ENCODE peak calls at places on chromosome 21, in four cellular contexts. C is lower lobe of right lung, E is choroid plexus epithelial cell, R is spleen. V is an unnamed sample.

GRCh38 chr21:31220567-31220966 is 123.5 kb downstream of the TIAM1 start:
- DNase-seq in C (no peak), E (no peak), R (no peak), V (peak)

GRCh38 chr21:33651965-33652680 is 9.8 kb downstream of the ITSN1 start:
- DNase-seq in C (no peak), E (no peak), R (no peak), V (no peak)

GRCh38 chr21:24110846-24111245 is 1496.4 kb downstream of the MRPL39 start:
- DNase-seq in C (no peak), E (no peak), R (no peak), V (no peak)

GRCh38 chr21:19440792-19441494 is 1037.4 kb upstream of the TMPRSS15 start:
- DNase-seq in C (no peak), E (no peak), R (no peak), V (no peak)

GRCh38 chr21:16775056-16775455 is 737.8 kb upstream of the CXADR start:
- DNase-seq in C (no peak), E (no peak), R (no peak), V (no peak)

GRCh38 chr21:43304206-43304605 is 122.7 kb downstream of the SIK1 start:
- DNase-seq in C (no peak), E (no peak), R (peak), V (no peak)

GRCh38 chr21:16370176-16370575 is 640.4 kb downstream of the USP25 start:
- DNase-seq in C (no peak), E (no peak), R (no peak), V (no peak)

GRCh38 chr21:39434950-39435349 is 10.6 kb downstream of the LCA5L start:
- DNase-seq in C (no peak), E (no peak), R (no peak), V (no peak)

GRCh38 chr21:31537872-31538576 is 121.5 kb upstream of the SOD1 start:
- DNase-seq in C (no peak), E (no peak), R (no peak), V (no peak)

DNA sequence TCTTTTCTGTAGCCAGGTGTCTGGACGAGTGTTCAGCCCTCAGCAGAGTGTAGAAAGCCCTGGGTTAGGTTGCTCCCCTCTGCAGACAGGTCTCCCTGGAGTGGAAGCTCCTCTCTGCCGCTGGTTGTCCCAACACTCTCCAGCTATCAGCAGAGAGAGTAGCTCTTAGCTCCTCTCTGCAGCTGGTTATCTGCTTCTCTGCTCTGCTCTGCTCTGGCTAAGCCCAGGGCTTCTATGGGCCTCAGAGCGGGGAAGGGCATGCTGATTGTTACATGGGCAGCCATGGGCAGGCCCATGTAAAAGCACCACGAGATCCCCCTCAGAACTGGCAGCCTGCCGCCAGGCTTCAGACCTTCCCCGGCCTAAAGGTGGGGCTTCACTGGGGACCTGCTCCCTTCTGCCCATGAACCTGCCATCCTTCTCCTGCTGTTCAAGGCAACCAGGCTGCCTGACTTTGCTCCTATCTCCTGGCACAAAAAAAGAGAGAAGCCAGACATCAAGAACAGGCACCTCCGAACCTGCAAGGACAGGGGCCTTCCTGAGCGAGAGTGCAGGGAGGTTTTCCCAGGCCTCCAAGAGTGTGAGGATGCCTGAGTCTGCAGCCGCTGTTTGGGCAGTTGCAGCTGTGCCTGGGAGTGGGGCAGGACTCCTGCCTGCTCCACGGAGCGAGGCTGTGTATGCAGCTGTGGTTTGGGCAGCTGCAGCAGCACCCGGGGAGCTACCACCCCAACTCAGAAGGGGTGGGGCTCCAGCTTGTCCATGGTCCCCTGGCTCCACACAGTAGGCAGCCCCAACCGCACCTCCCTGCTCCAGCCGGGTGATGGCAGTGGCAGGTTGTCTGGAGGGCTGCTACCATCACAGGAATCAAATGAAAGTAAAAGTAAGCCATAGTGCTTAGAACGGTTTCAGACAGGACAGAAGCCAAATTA is 973.7 kb downstream of the LTN1 start:
- DNase-seq in C (no peak), E (peak), R (no peak), V (peak)
- TF ChIP-seq CTCF in C (no peak), E (peak), R (no peak), V (peak)

GRCh38 chr21:35120631-35121180 is 71.6 kb upstream of the RUNX1 start:
- DNase-seq in C (no peak), E (no peak), R (no peak), V (no peak)
- TF ChIP-seq CTCF in C (no peak), E (no peak), R (no peak), V (no peak)

GRCh38 chr21:45152265-45152746 is 77.9 kb downstream of the ADARB1 start:
- DNase-seq in C (peak), E (peak), R (peak), V (no peak)
- TF ChIP-seq CTCF in C (peak), E (peak), R (peak), V (no peak)

DNA sequence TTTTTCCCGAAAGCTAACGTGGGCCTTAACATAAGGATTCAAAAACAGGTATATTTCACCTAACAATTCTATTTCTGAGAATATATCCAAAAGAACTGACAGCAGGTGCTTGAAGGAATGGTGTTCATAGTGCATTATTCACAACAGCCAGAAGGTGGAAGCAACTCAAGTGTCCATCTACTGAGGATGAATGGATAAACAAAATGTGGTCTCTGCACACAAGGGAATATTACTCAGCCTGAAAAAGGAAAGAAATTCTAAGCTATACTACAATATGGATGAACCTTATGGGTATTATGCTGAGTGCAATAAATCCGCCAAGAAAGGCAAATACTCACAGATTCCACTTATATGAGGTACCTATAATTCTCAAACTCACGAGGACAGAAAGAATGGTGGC is 6.1 kb upstream of the RIPPLY3 start:
- DNase-seq in C (no peak), E (peak), R (no peak), V (no peak)
- TF ChIP-seq CTCF in C (no peak), E (peak), R (no peak), V (peak)

GRCh38 chr21:35652196-35652595 is 408.1 kb downstream of the SETD4 start:
- DNase-seq in C (no peak), E (no peak), R (no peak), V (no peak)

GRCh38 chr21:35646606-35647005 is 413.7 kb downstream of the SETD4 start:
- DNase-seq in C (no peak), E (no peak), R (no peak), V (no peak)

GRCh38 chr21:35649186-35649585 is 411.1 kb downstream of the SETD4 start:
- DNase-seq in C (no peak), E (peak), R (no peak), V (peak)

GRCh38 chr21:35651166-35651565 is 409.2 kb downstream of the SETD4 start:
- DNase-seq in C (no peak), E (no peak), R (no peak), V (no peak)

DNA sequence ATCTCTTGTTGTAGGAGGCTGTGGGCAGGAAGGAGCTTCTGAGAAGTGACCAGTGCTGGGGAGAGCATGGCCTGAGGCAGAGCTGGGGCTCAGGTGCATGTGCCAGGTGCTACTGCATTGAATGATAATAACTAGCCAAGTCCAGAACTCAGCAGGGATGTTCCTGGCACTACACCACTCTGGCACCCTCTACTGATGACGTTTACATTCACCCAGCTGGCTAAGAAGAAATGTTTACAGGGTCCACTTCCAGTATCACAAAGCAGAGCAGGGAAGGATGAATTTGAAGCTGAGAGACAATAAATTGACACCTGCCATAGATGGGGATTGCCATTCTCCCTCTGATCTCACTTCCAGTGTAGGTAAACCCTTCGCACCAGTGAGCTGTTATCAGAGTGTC is 411.8 kb downstream of the SETD4 start:
- DNase-seq in C (no peak), E (no peak), R (no peak), V (no peak)
- TF ChIP-seq CTCF in C (no peak), E (no peak), R (no peak), V (no peak)

GRCh38 chr21:26804895-26805609 is 40.2 kb downstream of the ADAMTS1 start:
- DNase-seq in C (no peak), E (no peak), R (no peak), V (no peak)
- TF ChIP-seq CTCF in C (no peak), E (no peak), R (no peak), V (no peak)

GRCh38 chr21:22657786-22658185 is 1659.6 kb downstream of the NCAM2 start:
- DNase-seq in C (no peak), E (no peak), R (no peak), V (no peak)
- TF ChIP-seq CTCF in C (no peak), E (no peak), R (no peak), V (no peak)